ENCODE peak calls at places on chromosomes 6 and 20, in seven cellular contexts. E, L, D, I, W, G and F are unnamed samples.

GRCh38 chr20:44075191-44075949 is 111.6 kb downstream of the JPH2 start:
- DNase-seq in D (no peak), E (no peak), L (no peak), I (no peak), W (no peak), G (no peak), F (no peak)

GRCh38 chr6:159691133-159691962 is 1.7 kb downstream of the SOD2 start:
- DNase-seq in W (no peak), G (peak), I (peak), L (peak), D (peak), E (peak), F (peak)

GRCh38 chr6:18019539-18020534 is 32.4 kb upstream of the KIF13A start:
- DNase-seq in I (no peak), W (no peak), G (no peak), L (no peak), D (no peak), E (no peak), F (no peak)

GRCh38 chr20:46011631-46012482 is 3.1 kb downstream of the MMP9 start:
- DNase-seq in D (no peak), G (peak), W (no peak), L (peak), E (no peak), I (peak), F (peak)

GRCh38 chr6:5025911-5026819 is 22.3 kb upstream of the RPP40 start:
- DNase-seq in E (peak), L (no peak), G (peak), W (no peak), I (peak), D (no peak), F (peak)

GRCh38 chr6:146127447-146128215 is 98.8 kb downstream of the GRM1 start:
- DNase-seq in W (no peak), E (no peak), L (no peak), D (no peak), I (no peak), G (no peak), F (no peak)

GRCh38 chr20:48227381-48227780 is 442.1 kb upstream of the SULF2 start:
- DNase-seq in W (no peak), E (no peak), G (no peak), I (no peak), D (no peak), L (no peak), F (no peak)

GRCh38 chr6:53148684-53149083 is at the start of gene GCM1:
- DNase-seq in G (no peak), L (no peak), W (no peak), E (no peak), I (no peak), D (no peak), F (no peak)

GRCh38 chr6:85641916-85642773 is 541 bp downstream of the SYNCRIP start:
- DNase-seq in E (peak), I (peak), L (peak), G (peak), D (peak), W (peak), F (peak)

GRCh38 chr20:35108921-35109320 is 16.3 kb upstream of the TRPC4AP start:
- DNase-seq in D (peak), G (no peak), L (no peak), I (no peak), E (no peak), W (no peak), F (no peak)

GRCh38 chr20:63955846-63956663 is at the start of gene UCKL1:
- DNase-seq in D (peak), I (peak), E (peak), L (peak), W (peak), G (peak), F (peak)

GRCh38 chr6:157121897-157122296 is 201.4 kb downstream of the TMEM242 start:
- DNase-seq in D (no peak), E (no peak), L (no peak), G (no peak), I (no peak), W (no peak), F (no peak)

GRCh38 chr20:63698739-63699465 is 2.5 kb downstream of the TNFRSF6B start:
- DNase-seq in W (peak), D (peak), G (peak), I (no peak), E (no peak), L (peak), F (peak)

GRCh38 chr6:2245954-2246863 is 804 bp upstream of the GMDS start:
- DNase-seq in I (peak), E (peak), G (peak), W (peak), D (peak), L (peak), F (peak)